ENCODE peak calls at places on chromosomes 13 and 19, in ten cellular contexts. G, D, H, B, L, F, O, S, I and U are unnamed samples.

GRCh38 chr13:36352350-36352749 is 6.2 kb upstream of the SPART start:
- DNase-seq in H (no peak), G (no peak), D (no peak), F (no peak), B (peak; percentile 33), S (no peak), L (peak; percentile 70), I (no peak), O (no peak), U (peak; percentile 43)

GRCh38 chr13:24683370-24683769 is 3.2 kb downstream of the ATP12A start:
- DNase-seq in H (no peak), F (no peak), D (no peak), B (no peak), G (no peak), O (no peak), I (no peak), S (no peak), L (no peak), U (no peak)

GRCh38 chr13:91142572-91142971 is 204.9 kb upstream of the MIR17HG start:
- DNase-seq in L (peak; percentile 29), S (no peak), B (peak; percentile 1), O (no peak), D (peak; percentile 53), H (no peak), F (no peak), I (peak; percentile 71), G (no peak), U (peak; percentile 61)

GRCh38 chr19:55519461-55520311 is 17.2 kb downstream of the SBK2 start:
- DNase-seq in G (no peak), I (peak; percentile 87), B (peak; percentile 98), S (no peak), L (peak; percentile 72), D (no peak), F (no peak), O (no peak), H (no peak), U (peak; percentile 72)

GRCh38 chr19:38277969-38278680 is 13.8 kb downstream of the SPINT2 start:
- DNase-seq in F (no peak), I (peak; percentile 17), L (peak; percentile 91), S (no peak), B (peak; percentile 35), D (no peak), H (no peak), G (no peak), O (peak; percentile 75), U (peak; percentile 87)

GRCh38 chr13:36445278-36445677 is 13.0 kb downstream of the CCNA1 start:
- DNase-seq in H (no peak), F (no peak), B (no peak), D (no peak), S (no peak), L (no peak), G (no peak), O (no peak), I (no peak), U (no peak)

GRCh38 chr13:27960362-27961226 is 8.5 kb downstream of the CDX2 start:
- DNase-seq in L (peak; percentile 12), S (no peak), D (no peak), G (peak; percentile 86), F (peak; percentile 81), I (peak; percentile 78), O (no peak), H (no peak), B (no peak), U (peak; percentile 31)

GRCh38 chr19:18346091-18346490 is 5.7 kb downstream of the PGPEP1 start:
- DNase-seq in O (no peak), I (peak; percentile 17), L (no peak), B (no peak), S (no peak), D (no peak), G (no peak), F (no peak), H (no peak), U (no peak)

GRCh38 chr13:112690242-112690943 is 555 bp downstream of the ATP11A start:
- DNase-seq in B (peak; percentile 44), F (peak; percentile 80), D (no peak), H (no peak), L (peak; percentile 8), O (peak; percentile 67), S (peak; percentile 28), G (peak; percentile 48), I (no peak), U (peak; percentile 35)

GRCh38 chr13:75635621-75636338 is at the start of gene LMO7:
- DNase-seq in S (peak; percentile 60), D (no peak), B (peak; percentile 52), G (peak; percentile 50), H (peak; percentile 46), L (peak; percentile 82), O (peak; percentile 57), F (peak; percentile 84), I (peak; percentile 46), U (peak; percentile 49)

GRCh38 chr19:40598121-40598917 is 2.9 kb upstream of the LTBP4 start:
- DNase-seq in B (peak; percentile 87), O (peak; percentile 91), I (peak; percentile 89), G (peak; percentile 78), S (peak; percentile 86), H (peak; percentile 91), F (peak; percentile 92), L (peak; percentile 73), D (no peak), U (peak; percentile 88)

GRCh38 chr19:46608178-46608577 is 7.0 kb downstream of the CALM3 start:
- DNase-seq in G (no peak), S (peak; percentile 13), O (no peak), L (no peak), B (no peak), I (no peak), F (peak; percentile 37), H (no peak), D (no peak), U (no peak)

GRCh38 chr19:2207008-2207407 is 29.1 kb downstream of the PLEKHJ1 start:
- DNase-seq in G (no peak), L (no peak), S (no peak), I (no peak), H (no peak), O (no peak), F (no peak), B (no peak), D (no peak), U (no peak)

GRCh38 chr19:45960595-45961235 is 12.9 kb downstream of the NOVA2 start:
- DNase-seq in S (no peak), I (no peak), G (no peak), F (no peak), D (no peak), L (no peak), O (no peak), H (peak; percentile 38), B (no peak), U (no peak)

GRCh38 chr19:46634045-46634655 is 1.9 kb downstream of the GNG8 start:
- DNase-seq in D (no peak), L (peak; percentile 88), F (peak; percentile 92), G (peak; percentile 90), B (peak; percentile 64), O (peak; percentile 85), I (peak; percentile 84), S (peak; percentile 93), H (peak; percentile 89), U (peak; percentile 87)

GRCh38 chr19:7932276-7932929 is 6.5 kb upstream of the CTXN1 start:
- DNase-seq in G (no peak), F (no peak), S (no peak), O (no peak), B (no peak), L (no peak), I (no peak), H (no peak), D (no peak), U (no peak)

GRCh38 chr19:7933828-7934725 is 8.1 kb upstream of the CTXN1 start:
- DNase-seq in F (no peak), D (no peak), G (no peak), L (no peak), O (no peak), H (no peak), B (no peak), S (no peak), I (no peak), U (no peak)

GRCh38 chr19:7934766-7935165 is 8.7 kb downstream of the TIMM44 start:
- DNase-seq in F (no peak), I (no peak), S (no peak), D (no peak), O (no peak), B (no peak), G (no peak), H (no peak), L (no peak), U (no peak)

GRCh38 chr19:7932930-7933300 is 7.0 kb upstream of the CTXN1 start:
- DNase-seq in D (no peak), G (no peak), B (no peak), O (no peak), F (no peak), H (no peak), L (no peak), S (no peak), I (no peak), U (no peak)

DNA sequence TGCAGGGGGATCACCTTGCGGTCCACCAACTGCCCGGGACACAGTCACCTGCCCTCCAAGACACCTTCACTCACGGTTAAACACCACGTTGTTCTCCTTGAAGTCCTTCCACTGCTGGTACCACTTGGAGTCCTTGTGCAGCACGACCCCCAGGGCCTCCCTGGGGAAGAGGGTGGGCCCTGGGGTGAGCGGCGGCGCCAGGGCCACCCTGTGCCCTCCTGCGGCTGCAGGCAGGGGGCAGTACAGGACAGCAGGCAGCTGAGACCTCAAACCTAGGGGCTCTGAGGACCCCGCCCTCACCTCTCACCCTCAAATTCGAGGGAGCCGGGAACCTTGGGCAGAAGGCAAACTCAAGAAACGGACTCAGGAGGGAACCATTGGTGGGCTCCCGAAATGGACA is 7.5 kb upstream of the CTXN1 start:
- DNase-seq in G (no peak), B (no peak), H (no peak), L (no peak), D (no peak), I (no peak), F (no peak), S (no peak), O (no peak), U (no peak)
- TF ChIP-seq CTCF in G (no peak), B (peak; percentile 14), H (peak; percentile 53), L (peak; percentile 7), D (peak; percentile 32), I (peak; percentile 74), F (peak; percentile 15), S (no peak), O (no peak), U (peak; percentile 21)

GRCh38 chr19:49514151-49514550 is 1.7 kb downstream of the FCGRT start:
- DNase-seq in D (no peak), O (no peak), B (no peak), G (no peak), H (no peak), L (no peak), S (no peak), F (peak; percentile 70), I (no peak), U (no peak)
- H3K4me3 ChIP-seq in D (no peak overlapping the region), O (peak overlapping the region; percentile 67), B (no peak overlapping the region), G (peak overlapping the region; percentile 73), H (no peak overlapping the region), L (no peak overlapping the region), S (peak overlapping the region; percentile 90), F (peak overlapping the region; percentile 84), I (peak overlapping the region; percentile 97), U (peak overlapping the region; percentile 66)

GRCh38 chr13:48078251-48078656 is 16.6 kb downstream of the MED4 start:
- DNase-seq in B (no peak), S (peak; percentile 33), O (no peak), H (no peak), F (no peak), D (no peak), L (no peak), I (peak; percentile 8), G (no peak), U (peak; percentile 19)
- TF ChIP-seq CTCF in B (no peak), S (no peak), O (no peak), H (peak; percentile 29), F (peak; percentile 18), D (peak; percentile 46), L (no peak), I (peak; percentile 43), G (no peak), U (peak; percentile 26)

GRCh38 chr13:98977568-98978270 is at the start of gene DOCK9:
- DNase-seq in L (peak; percentile 66), B (peak; percentile 65), H (no peak), O (peak; percentile 46), F (peak; percentile 69), G (peak; percentile 49), I (peak; percentile 25), S (no peak), D (peak; percentile 52), U (peak; percentile 81)
- H3K4me3 ChIP-seq in L (peak within 1 kb of the TSS; percentile 60), B (peak within 1 kb of the TSS; percentile 49), H (no peak within 1 kb of the TSS), O (peak within 1 kb of the TSS; percentile 32), F (peak within 1 kb of the TSS; percentile 49), G (peak within 1 kb of the TSS; percentile 4), I (peak within 1 kb of the TSS; percentile 39), S (peak within 1 kb of the TSS; percentile 46), D (peak within 1 kb of the TSS; percentile 44), U (peak within 1 kb of the TSS; percentile 57)